ENCODE peak calls at places on chromosomes 2 and 18, in seven cellular contexts. One of them, this sample, is unnamed.

GRCh38 chr2:232523682-232524597 is 2.0 kb upstream of the CHRND start:
- DNase-seq in osteocyte: no peak
- DNase-seq in fibroblast of the aortic adventitia: peak; percentile 14
- DNase-seq in fibroblast of pulmonary artery: peak; percentile 24
- DNase-seq in nephron progenitor cell: peak; percentile 78
- DNase-seq in CD4-positive, alpha-beta T cell: no peak
- DNase-seq in upper lobe of right lung: no peak
- DNase-seq in this sample: no peak

GRCh38 chr2:208192611-208193248 is 2.9 kb upstream of the C2orf80 start:
- DNase-seq in osteocyte: no peak
- DNase-seq in fibroblast of the aortic adventitia: no peak
- DNase-seq in fibroblast of pulmonary artery: no peak
- DNase-seq in nephron progenitor cell: no peak
- DNase-seq in CD4-positive, alpha-beta T cell: no peak
- DNase-seq in upper lobe of right lung: no peak
- DNase-seq in this sample: no peak

GRCh38 chr2:114543106-114543806 is 100.8 kb downstream of the DPP10 start:
- DNase-seq in osteocyte: no peak
- DNase-seq in fibroblast of the aortic adventitia: peak; percentile 2
- DNase-seq in fibroblast of pulmonary artery: peak; percentile 45
- DNase-seq in nephron progenitor cell: peak; percentile 18
- DNase-seq in CD4-positive, alpha-beta T cell: no peak
- DNase-seq in upper lobe of right lung: no peak
- DNase-seq in this sample: no peak

GRCh38 chr2:88187927-88188326 is 17.8 kb downstream of the THNSL2 start:
- DNase-seq in osteocyte: no peak
- DNase-seq in fibroblast of the aortic adventitia: no peak
- DNase-seq in fibroblast of pulmonary artery: no peak
- DNase-seq in nephron progenitor cell: no peak
- DNase-seq in CD4-positive, alpha-beta T cell: no peak
- DNase-seq in upper lobe of right lung: no peak
- DNase-seq in this sample: no peak

GRCh38 chr2:98476192-98476868 is 31.7 kb downstream of the INPP4A start:
- DNase-seq in osteocyte: no peak
- DNase-seq in fibroblast of the aortic adventitia: no peak
- DNase-seq in fibroblast of pulmonary artery: no peak
- DNase-seq in nephron progenitor cell: no peak
- DNase-seq in CD4-positive, alpha-beta T cell: no peak
- DNase-seq in upper lobe of right lung: no peak
- DNase-seq in this sample: no peak

GRCh38 chr18:32911660-32912284 is 138.9 kb upstream of the KLHL14 start:
- DNase-seq in osteocyte: no peak
- DNase-seq in fibroblast of the aortic adventitia: peak; percentile 74
- DNase-seq in fibroblast of pulmonary artery: no peak
- DNase-seq in nephron progenitor cell: no peak
- DNase-seq in CD4-positive, alpha-beta T cell: no peak
- DNase-seq in upper lobe of right lung: no peak
- DNase-seq in this sample: peak; percentile 41

GRCh38 chr2:84846041-84846663 is 34.7 kb downstream of the TRABD2A start:
- DNase-seq in osteocyte: no peak
- DNase-seq in fibroblast of the aortic adventitia: peak; percentile 48
- DNase-seq in fibroblast of pulmonary artery: peak; percentile 29
- DNase-seq in nephron progenitor cell: no peak
- DNase-seq in CD4-positive, alpha-beta T cell: no peak
- DNase-seq in upper lobe of right lung: no peak
- DNase-seq in this sample: peak; percentile 64

GRCh38 chr2:181203916-181204315 is 223.5 kb downstream of the UBE2E3 start:
- DNase-seq in osteocyte: no peak
- DNase-seq in fibroblast of the aortic adventitia: peak; percentile 65
- DNase-seq in fibroblast of pulmonary artery: peak; percentile 23
- DNase-seq in nephron progenitor cell: no peak
- DNase-seq in CD4-positive, alpha-beta T cell: no peak
- DNase-seq in upper lobe of right lung: no peak
- DNase-seq in this sample: no peak

GRCh38 chr2:120740765-120741513 is 5.3 kb downstream of the GLI2 start:
- DNase-seq in osteocyte: peak; percentile 87
- DNase-seq in fibroblast of the aortic adventitia: peak; percentile 50
- DNase-seq in fibroblast of pulmonary artery: no peak
- DNase-seq in nephron progenitor cell: peak; percentile 73
- DNase-seq in CD4-positive, alpha-beta T cell: no peak
- DNase-seq in upper lobe of right lung: no peak
- DNase-seq in this sample: no peak
- TF ChIP-seq CTCF in osteocyte: no peak
- TF ChIP-seq CTCF in fibroblast of the aortic adventitia: peak; percentile 40
- TF ChIP-seq CTCF in fibroblast of pulmonary artery: peak; percentile 23
- TF ChIP-seq CTCF in nephron progenitor cell: no peak
- TF ChIP-seq CTCF in CD4-positive, alpha-beta T cell: no peak
- TF ChIP-seq CTCF in upper lobe of right lung: no peak
- TF ChIP-seq CTCF in this sample: peak; percentile 10

DNA sequence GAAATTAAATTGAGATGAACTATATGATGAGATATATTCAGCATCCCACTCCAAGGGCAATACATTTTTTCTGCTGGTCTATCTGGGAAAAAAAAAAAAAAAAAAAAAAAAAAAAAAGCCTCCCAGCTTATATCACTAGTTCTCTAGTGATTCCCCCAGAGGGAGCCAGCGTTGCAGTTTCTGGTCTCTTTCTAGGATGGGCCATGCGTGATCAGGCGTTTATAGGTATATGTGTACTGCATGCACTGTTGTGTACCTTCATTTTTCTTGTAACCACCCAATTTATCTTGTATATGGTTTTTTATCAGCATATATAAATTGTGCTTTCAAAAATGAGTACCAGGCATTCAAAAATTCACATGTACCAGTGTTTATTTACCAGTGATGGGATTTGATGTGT is 35.1 kb downstream of the DCDC2C start:
- DNase-seq in osteocyte: peak; percentile 44
- DNase-seq in fibroblast of the aortic adventitia: no peak
- DNase-seq in fibroblast of pulmonary artery: peak; percentile 14
- DNase-seq in nephron progenitor cell: peak; percentile 24
- DNase-seq in CD4-positive, alpha-beta T cell: no peak
- DNase-seq in upper lobe of right lung: no peak
- DNase-seq in this sample: no peak
- TF ChIP-seq CTCF in osteocyte: peak; percentile 38
- TF ChIP-seq CTCF in fibroblast of the aortic adventitia: no peak
- TF ChIP-seq CTCF in fibroblast of pulmonary artery: peak; percentile 15
- TF ChIP-seq CTCF in nephron progenitor cell: peak; percentile 30
- TF ChIP-seq CTCF in CD4-positive, alpha-beta T cell: no peak
- TF ChIP-seq CTCF in upper lobe of right lung: no peak
- TF ChIP-seq CTCF in this sample: peak; percentile 34

DNA sequence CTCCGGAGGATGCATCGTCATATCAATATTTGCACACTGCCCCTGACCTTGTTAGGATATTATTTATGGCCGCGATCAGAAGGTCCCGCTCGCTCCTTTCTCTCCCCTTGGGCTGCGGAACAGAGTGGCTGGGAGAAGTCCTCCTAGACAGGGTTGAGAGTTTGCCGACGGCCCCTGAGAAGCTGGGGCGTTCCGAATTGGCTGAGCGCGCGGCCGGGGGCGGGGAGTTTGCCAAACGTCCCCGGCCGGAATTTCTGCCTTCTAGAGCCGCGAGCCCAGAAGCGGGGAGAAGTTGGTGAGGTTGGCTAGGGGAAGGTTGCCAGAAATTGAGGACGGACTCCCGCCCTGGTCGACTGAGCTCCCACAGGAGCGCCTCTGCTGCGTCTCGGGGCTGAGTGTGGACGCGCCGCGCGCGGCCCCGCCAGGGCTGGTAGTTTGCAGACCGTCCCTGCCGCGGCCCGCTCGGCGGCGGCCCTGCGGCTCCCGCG is 134.2 kb upstream of the MGAT5 start:
- DNase-seq in osteocyte: peak; percentile 95
- DNase-seq in fibroblast of the aortic adventitia: peak; percentile 96
- DNase-seq in fibroblast of pulmonary artery: peak; percentile 96
- DNase-seq in nephron progenitor cell: peak; percentile 87
- DNase-seq in CD4-positive, alpha-beta T cell: peak; percentile 77
- DNase-seq in upper lobe of right lung: peak; percentile 95
- DNase-seq in this sample: peak; percentile 88
- TF ChIP-seq CTCF in osteocyte: no peak
- TF ChIP-seq CTCF in fibroblast of the aortic adventitia: no peak
- TF ChIP-seq CTCF in fibroblast of pulmonary artery: no peak
- TF ChIP-seq CTCF in nephron progenitor cell: no peak
- TF ChIP-seq CTCF in CD4-positive, alpha-beta T cell: no peak
- TF ChIP-seq CTCF in upper lobe of right lung: no peak
- TF ChIP-seq CTCF in this sample: no peak

GRCh38 chr2:10908195-10908594 is 3.5 kb upstream of the KCNF1 start:
- DNase-seq in osteocyte: no peak
- DNase-seq in fibroblast of the aortic adventitia: no peak
- DNase-seq in fibroblast of pulmonary artery: no peak
- DNase-seq in nephron progenitor cell: no peak
- DNase-seq in CD4-positive, alpha-beta T cell: no peak
- DNase-seq in upper lobe of right lung: no peak
- DNase-seq in this sample: no peak

GRCh38 chr2:10909050-10909995 is 2.4 kb upstream of the KCNF1 start:
- DNase-seq in osteocyte: no peak
- DNase-seq in fibroblast of the aortic adventitia: no peak
- DNase-seq in fibroblast of pulmonary artery: no peak
- DNase-seq in nephron progenitor cell: peak; percentile 77
- DNase-seq in CD4-positive, alpha-beta T cell: no peak
- DNase-seq in upper lobe of right lung: no peak
- DNase-seq in this sample: no peak

GRCh38 chr2:10911291-10912075 is at the start of gene KCNF1:
- DNase-seq in osteocyte: peak; percentile 86
- DNase-seq in fibroblast of the aortic adventitia: peak; percentile 50
- DNase-seq in fibroblast of pulmonary artery: peak; percentile 72
- DNase-seq in nephron progenitor cell: peak; percentile 71
- DNase-seq in CD4-positive, alpha-beta T cell: no peak
- DNase-seq in upper lobe of right lung: peak; percentile 62
- DNase-seq in this sample: peak; percentile 35

GRCh38 chr2:10910625-10911024 is 1.1 kb upstream of the KCNF1 start:
- DNase-seq in osteocyte: no peak
- DNase-seq in fibroblast of the aortic adventitia: no peak
- DNase-seq in fibroblast of pulmonary artery: no peak
- DNase-seq in nephron progenitor cell: no peak
- DNase-seq in CD4-positive, alpha-beta T cell: no peak
- DNase-seq in upper lobe of right lung: no peak
- DNase-seq in this sample: no peak

DNA sequence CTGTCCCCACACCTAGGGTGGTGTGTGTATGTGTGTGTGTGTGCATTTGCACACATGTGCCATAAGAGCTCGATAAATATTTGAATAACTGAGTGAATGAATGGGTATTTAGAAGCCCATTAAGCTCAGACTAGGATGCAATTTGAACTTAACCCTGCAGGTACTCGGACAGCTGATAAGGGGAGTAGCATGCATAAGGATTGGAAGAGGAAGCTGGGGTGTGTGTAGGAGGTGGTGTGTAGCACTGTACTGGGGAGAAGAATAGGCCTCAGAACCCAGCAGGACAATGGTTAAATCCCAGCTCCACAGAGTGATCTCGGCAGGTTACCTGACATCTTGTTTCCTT is 1.8 kb upstream of the KCNF1 start:
- DNase-seq in osteocyte: no peak
- DNase-seq in fibroblast of the aortic adventitia: no peak
- DNase-seq in fibroblast of pulmonary artery: no peak
- DNase-seq in nephron progenitor cell: no peak
- DNase-seq in CD4-positive, alpha-beta T cell: no peak
- DNase-seq in upper lobe of right lung: no peak
- DNase-seq in this sample: no peak
- TF ChIP-seq CTCF in osteocyte: no peak
- TF ChIP-seq CTCF in fibroblast of the aortic adventitia: no peak
- TF ChIP-seq CTCF in fibroblast of pulmonary artery: no peak
- TF ChIP-seq CTCF in nephron progenitor cell: no peak
- TF ChIP-seq CTCF in CD4-positive, alpha-beta T cell: no peak
- TF ChIP-seq CTCF in upper lobe of right lung: no peak
- TF ChIP-seq CTCF in this sample: no peak

GRCh38 chr2:122366427-122366826 is 611.0 kb downstream of the TSN start:
- DNase-seq in osteocyte: no peak
- DNase-seq in fibroblast of the aortic adventitia: no peak
- DNase-seq in fibroblast of pulmonary artery: no peak
- DNase-seq in nephron progenitor cell: no peak
- DNase-seq in CD4-positive, alpha-beta T cell: no peak
- DNase-seq in upper lobe of right lung: no peak
- DNase-seq in this sample: no peak

GRCh38 chr2:122363885-122364284 is 608.4 kb downstream of the TSN start:
- DNase-seq in osteocyte: no peak
- DNase-seq in fibroblast of the aortic adventitia: no peak
- DNase-seq in fibroblast of pulmonary artery: no peak
- DNase-seq in nephron progenitor cell: no peak
- DNase-seq in CD4-positive, alpha-beta T cell: no peak
- DNase-seq in upper lobe of right lung: no peak
- DNase-seq in this sample: no peak

DNA sequence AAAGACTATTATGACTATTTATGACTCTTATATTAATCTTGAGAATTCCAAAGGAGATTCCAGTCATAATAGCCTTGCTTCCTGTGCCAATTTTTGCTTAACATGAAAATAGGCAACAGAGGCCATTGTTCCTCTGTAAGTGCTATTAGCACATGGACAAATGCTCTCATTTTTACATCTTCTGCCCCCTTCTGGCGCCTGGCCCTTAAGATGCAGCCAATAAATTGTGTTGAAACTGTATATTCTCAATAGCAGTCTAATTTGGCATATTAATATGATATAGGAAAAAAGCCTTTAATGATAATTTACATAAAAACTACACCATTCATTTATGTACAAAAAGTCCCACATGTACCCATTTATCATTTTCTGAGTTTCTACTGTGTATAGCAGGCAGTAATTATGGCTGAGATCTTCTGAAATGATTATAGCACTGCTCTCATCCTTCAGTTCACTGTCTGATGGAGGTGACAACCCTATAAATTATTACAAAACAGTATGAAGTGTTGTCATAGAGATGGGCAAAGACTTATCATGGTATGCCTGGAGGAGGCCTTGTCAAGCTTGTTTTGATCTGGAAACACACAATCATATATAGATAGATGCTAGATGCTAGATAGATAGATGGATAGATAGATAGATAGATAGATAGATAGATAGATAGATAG is 613.3 kb downstream of the TSN start:
- DNase-seq in osteocyte: no peak
- DNase-seq in fibroblast of the aortic adventitia: no peak
- DNase-seq in fibroblast of pulmonary artery: peak; percentile 21
- DNase-seq in nephron progenitor cell: no peak
- DNase-seq in CD4-positive, alpha-beta T cell: no peak
- DNase-seq in upper lobe of right lung: no peak
- DNase-seq in this sample: no peak
- TF ChIP-seq CTCF in osteocyte: no peak
- TF ChIP-seq CTCF in fibroblast of the aortic adventitia: no peak
- TF ChIP-seq CTCF in fibroblast of pulmonary artery: peak; percentile 1
- TF ChIP-seq CTCF in nephron progenitor cell: no peak
- TF ChIP-seq CTCF in CD4-positive, alpha-beta T cell: no peak
- TF ChIP-seq CTCF in upper lobe of right lung: no peak
- TF ChIP-seq CTCF in this sample: no peak

This sample was measured in astrocyte of the cerebellum.